ENCODE peak calls at places on chromosomes 3 and 15, in four cellular contexts. D is HFF-Myc, G is WTC11, Y is NCI-H774. B is an unnamed sample.

GRCh38 chr3:56048333-56048732 is 419.9 kb downstream of the ERC2 start:
- DNase-seq in D (no peak), G (no peak), Y (no peak), B (no peak)

GRCh38 chr3:177694951-177695350 is 497.7 kb upstream of the TBL1XR1 start:
- DNase-seq in D (no peak), G (no peak), Y (no peak), B (no peak)

GRCh38 chr15:38427380-38427779 is 26.5 kb upstream of the FAM98B start:
- DNase-seq in D (no peak), G (no peak), Y (no peak), B (no peak)

GRCh38 chr15:88932875-88933330 is 19.7 kb upstream of the MFGE8 start:
- DNase-seq in D (no peak), G (no peak), Y (no peak), B (no peak)

GRCh38 chr3:145719118-145719517 is 441.9 kb downstream of the PLOD2 start:
- DNase-seq in D (no peak), G (no peak), Y (no peak), B (no peak)

GRCh38 chr15:100765458-100766224 is 114.0 kb upstream of the ALDH1A3 start:
- DNase-seq in D (no peak), G (peak; percentile 5), Y (no peak), B (no peak)

GRCh38 chr3:111594205-111594604 is 941 bp downstream of the ZBED2 start:
- DNase-seq in D (no peak), G (no peak), Y (no peak), B (no peak)

GRCh38 chr3:28907616-28908015 is 373.3 kb upstream of the RBMS3 start:
- DNase-seq in D (no peak), G (no peak), Y (no peak), B (no peak)

GRCh38 chr15:80423215-80423614 is 19.0 kb downstream of the ARNT2 start:
- DNase-seq in D (no peak), G (no peak), Y (no peak), B (no peak)

GRCh38 chr3:187243933-187244564 is 46.8 kb downstream of the RTP1 start:
- DNase-seq in D (no peak), G (no peak), Y (no peak), B (no peak)

GRCh38 chr15:70783610-70784021 is 20.3 kb upstream of the UACA start:
- DNase-seq in D (no peak), G (no peak), Y (no peak), B (no peak)

GRCh38 chr3:143360244-143360643 is 240.7 kb downstream of the CHST2 start:
- DNase-seq in D (no peak), G (no peak), Y (no peak), B (no peak)

GRCh38 chr3:45496550-45496949 is 98.0 kb upstream of the LIMD1 start:
- DNase-seq in D (no peak), G (no peak), Y (no peak), B (no peak)